ENCODE peak calls at places on chromosomes 1 and 21, in eight cellular contexts. One of them, this sample, is unnamed.

GRCh38 chr1:112715264-112716053 is at the start of gene PPM1J:
- DNase-seq in kidney glomerular epithelial cell: peak
- DNase-seq in activated CD4-positive, alpha-beta memory T cell treated with anti-CD3 and anti-CD28 coated beads, Interleukin-2, amount 10 ng/mL, durations not matched to agents 7 days and 5 days: peak
- DNase-seq in Panc1: no peak
- DNase-seq in AG04449: no peak
- DNase-seq in effector CD8-positive, alpha-beta T cell: peak
- DNase-seq in AG10803: peak
- DNase-seq in HEK293T: peak
- DNase-seq in this sample: peak

GRCh38 chr1:201890223-201890622 is 1.5 kb downstream of the SHISA4 start:
- DNase-seq in kidney glomerular epithelial cell: no peak
- DNase-seq in activated CD4-positive, alpha-beta memory T cell treated with anti-CD3 and anti-CD28 coated beads, Interleukin-2, amount 10 ng/mL, durations not matched to agents 7 days and 5 days: no peak
- DNase-seq in Panc1: no peak
- DNase-seq in AG04449: no peak
- DNase-seq in effector CD8-positive, alpha-beta T cell: no peak
- DNase-seq in AG10803: no peak
- DNase-seq in HEK293T: no peak
- DNase-seq in this sample: no peak

GRCh38 chr1:233884461-233885151 is 19.9 kb upstream of the SLC35F3 start:
- DNase-seq in kidney glomerular epithelial cell: no peak
- DNase-seq in activated CD4-positive, alpha-beta memory T cell treated with anti-CD3 and anti-CD28 coated beads, Interleukin-2, amount 10 ng/mL, durations not matched to agents 7 days and 5 days: no peak
- DNase-seq in Panc1: no peak
- DNase-seq in AG04449: no peak
- DNase-seq in effector CD8-positive, alpha-beta T cell: no peak
- DNase-seq in AG10803: no peak
- DNase-seq in HEK293T: no peak
- DNase-seq in this sample: no peak

GRCh38 chr1:8497196-8497878 is 179.4 kb downstream of the SLC45A1 start:
- DNase-seq in kidney glomerular epithelial cell: peak
- DNase-seq in activated CD4-positive, alpha-beta memory T cell treated with anti-CD3 and anti-CD28 coated beads, Interleukin-2, amount 10 ng/mL, durations not matched to agents 7 days and 5 days: no peak
- DNase-seq in Panc1: peak
- DNase-seq in AG04449: no peak
- DNase-seq in effector CD8-positive, alpha-beta T cell: no peak
- DNase-seq in AG10803: peak
- DNase-seq in HEK293T: no peak
- DNase-seq in this sample: no peak

GRCh38 chr1:156444407-156445001 is 56.1 kb downstream of the MEF2D start:
- DNase-seq in kidney glomerular epithelial cell: no peak
- DNase-seq in activated CD4-positive, alpha-beta memory T cell treated with anti-CD3 and anti-CD28 coated beads, Interleukin-2, amount 10 ng/mL, durations not matched to agents 7 days and 5 days: peak
- DNase-seq in Panc1: no peak
- DNase-seq in AG04449: no peak
- DNase-seq in effector CD8-positive, alpha-beta T cell: peak
- DNase-seq in AG10803: no peak
- DNase-seq in HEK293T: peak
- DNase-seq in this sample: no peak

GRCh38 chr1:168178638-168179410 is at the start of gene TIPRL:
- DNase-seq in kidney glomerular epithelial cell: peak
- DNase-seq in activated CD4-positive, alpha-beta memory T cell treated with anti-CD3 and anti-CD28 coated beads, Interleukin-2, amount 10 ng/mL, durations not matched to agents 7 days and 5 days: peak
- DNase-seq in Panc1: peak
- DNase-seq in AG04449: peak
- DNase-seq in effector CD8-positive, alpha-beta T cell: peak
- DNase-seq in AG10803: peak
- DNase-seq in HEK293T: peak
- DNase-seq in this sample: peak

GRCh38 chr1:207818971-207819451 is 67.2 kb downstream of the CD46 start:
- DNase-seq in kidney glomerular epithelial cell: peak
- DNase-seq in activated CD4-positive, alpha-beta memory T cell treated with anti-CD3 and anti-CD28 coated beads, Interleukin-2, amount 10 ng/mL, durations not matched to agents 7 days and 5 days: no peak
- DNase-seq in Panc1: no peak
- DNase-seq in AG04449: no peak
- DNase-seq in effector CD8-positive, alpha-beta T cell: no peak
- DNase-seq in AG10803: peak
- DNase-seq in HEK293T: no peak
- DNase-seq in this sample: no peak

GRCh38 chr1:215635827-215636226 is 68.7 kb downstream of the KCTD3 start:
- DNase-seq in kidney glomerular epithelial cell: no peak
- DNase-seq in activated CD4-positive, alpha-beta memory T cell treated with anti-CD3 and anti-CD28 coated beads, Interleukin-2, amount 10 ng/mL, durations not matched to agents 7 days and 5 days: no peak
- DNase-seq in Panc1: no peak
- DNase-seq in AG04449: no peak
- DNase-seq in effector CD8-positive, alpha-beta T cell: no peak
- DNase-seq in AG10803: no peak
- DNase-seq in HEK293T: no peak
- DNase-seq in this sample: no peak

GRCh38 chr1:61980561-61980960 is 214.1 kb upstream of the L1TD1 start:
- DNase-seq in kidney glomerular epithelial cell: no peak
- DNase-seq in activated CD4-positive, alpha-beta memory T cell treated with anti-CD3 and anti-CD28 coated beads, Interleukin-2, amount 10 ng/mL, durations not matched to agents 7 days and 5 days: no peak
- DNase-seq in Panc1: no peak
- DNase-seq in AG04449: no peak
- DNase-seq in effector CD8-positive, alpha-beta T cell: no peak
- DNase-seq in AG10803: peak
- DNase-seq in HEK293T: no peak
- DNase-seq in this sample: no peak

GRCh38 chr1:231188072-231188471 is 26.2 kb downstream of the TRIM67 start:
- DNase-seq in kidney glomerular epithelial cell: no peak
- DNase-seq in activated CD4-positive, alpha-beta memory T cell treated with anti-CD3 and anti-CD28 coated beads, Interleukin-2, amount 10 ng/mL, durations not matched to agents 7 days and 5 days: no peak
- DNase-seq in Panc1: no peak
- DNase-seq in AG04449: no peak
- DNase-seq in effector CD8-positive, alpha-beta T cell: no peak
- DNase-seq in AG10803: no peak
- DNase-seq in HEK293T: no peak
- DNase-seq in this sample: no peak

GRCh38 chr1:153790996-153791855 is 16.0 kb downstream of the SLC27A3 start:
- DNase-seq in kidney glomerular epithelial cell: peak
- DNase-seq in activated CD4-positive, alpha-beta memory T cell treated with anti-CD3 and anti-CD28 coated beads, Interleukin-2, amount 10 ng/mL, durations not matched to agents 7 days and 5 days: no peak
- DNase-seq in Panc1: no peak
- DNase-seq in AG04449: peak
- DNase-seq in effector CD8-positive, alpha-beta T cell: no peak
- DNase-seq in AG10803: peak
- DNase-seq in HEK293T: no peak
- DNase-seq in this sample: no peak

GRCh38 chr1:3313579-3313955 is 140.9 kb upstream of the ARHGEF16 start:
- DNase-seq in kidney glomerular epithelial cell: peak
- DNase-seq in activated CD4-positive, alpha-beta memory T cell treated with anti-CD3 and anti-CD28 coated beads, Interleukin-2, amount 10 ng/mL, durations not matched to agents 7 days and 5 days: no peak
- DNase-seq in Panc1: no peak
- DNase-seq in AG04449: peak
- DNase-seq in effector CD8-positive, alpha-beta T cell: no peak
- DNase-seq in AG10803: peak
- DNase-seq in HEK293T: no peak
- DNase-seq in this sample: no peak

GRCh38 chr1:43331688-43332087 is 5.9 kb upstream of the MPL start:
- DNase-seq in kidney glomerular epithelial cell: no peak
- DNase-seq in activated CD4-positive, alpha-beta memory T cell treated with anti-CD3 and anti-CD28 coated beads, Interleukin-2, amount 10 ng/mL, durations not matched to agents 7 days and 5 days: no peak
- DNase-seq in Panc1: no peak
- DNase-seq in AG04449: no peak
- DNase-seq in effector CD8-positive, alpha-beta T cell: no peak
- DNase-seq in AG10803: no peak
- DNase-seq in HEK293T: no peak
- DNase-seq in this sample: no peak

GRCh38 chr1:212914789-212915188 is 35.6 kb upstream of the VASH2 start:
- DNase-seq in kidney glomerular epithelial cell: no peak
- DNase-seq in activated CD4-positive, alpha-beta memory T cell treated with anti-CD3 and anti-CD28 coated beads, Interleukin-2, amount 10 ng/mL, durations not matched to agents 7 days and 5 days: no peak
- DNase-seq in Panc1: no peak
- DNase-seq in AG04449: no peak
- DNase-seq in effector CD8-positive, alpha-beta T cell: no peak
- DNase-seq in AG10803: no peak
- DNase-seq in HEK293T: no peak
- DNase-seq in this sample: no peak

GRCh38 chr1:223765036-223765718 is 52.8 kb downstream of the CAPN2 start:
- DNase-seq in kidney glomerular epithelial cell: no peak
- DNase-seq in activated CD4-positive, alpha-beta memory T cell treated with anti-CD3 and anti-CD28 coated beads, Interleukin-2, amount 10 ng/mL, durations not matched to agents 7 days and 5 days: no peak
- DNase-seq in Panc1: no peak
- DNase-seq in AG04449: peak
- DNase-seq in effector CD8-positive, alpha-beta T cell: no peak
- DNase-seq in AG10803: peak
- DNase-seq in HEK293T: no peak
- DNase-seq in this sample: no peak

GRCh38 chr1:8090241-8090702 is 64.2 kb upstream of the ERRFI1 start:
- DNase-seq in kidney glomerular epithelial cell: peak
- DNase-seq in activated CD4-positive, alpha-beta memory T cell treated with anti-CD3 and anti-CD28 coated beads, Interleukin-2, amount 10 ng/mL, durations not matched to agents 7 days and 5 days: no peak
- DNase-seq in Panc1: no peak
- DNase-seq in AG04449: peak
- DNase-seq in effector CD8-positive, alpha-beta T cell: no peak
- DNase-seq in AG10803: peak
- DNase-seq in HEK293T: no peak
- DNase-seq in this sample: no peak

GRCh38 chr1:91021686-91022517 is at the start of gene ZNF644:
- DNase-seq in kidney glomerular epithelial cell: peak
- DNase-seq in activated CD4-positive, alpha-beta memory T cell treated with anti-CD3 and anti-CD28 coated beads, Interleukin-2, amount 10 ng/mL, durations not matched to agents 7 days and 5 days: peak
- DNase-seq in Panc1: peak
- DNase-seq in AG04449: peak
- DNase-seq in effector CD8-positive, alpha-beta T cell: peak
- DNase-seq in AG10803: peak
- DNase-seq in HEK293T: peak
- DNase-seq in this sample: peak

GRCh38 chr1:52552505-52553371 is at the start of gene TUT4:
- DNase-seq in kidney glomerular epithelial cell: peak
- DNase-seq in activated CD4-positive, alpha-beta memory T cell treated with anti-CD3 and anti-CD28 coated beads, Interleukin-2, amount 10 ng/mL, durations not matched to agents 7 days and 5 days: peak
- DNase-seq in Panc1: no peak
- DNase-seq in AG04449: no peak
- DNase-seq in effector CD8-positive, alpha-beta T cell: peak
- DNase-seq in AG10803: peak
- DNase-seq in HEK293T: peak
- DNase-seq in this sample: peak

GRCh38 chr1:240582953-240583352 is 29.0 kb downstream of the GREM2 start:
- DNase-seq in kidney glomerular epithelial cell: peak
- DNase-seq in activated CD4-positive, alpha-beta memory T cell treated with anti-CD3 and anti-CD28 coated beads, Interleukin-2, amount 10 ng/mL, durations not matched to agents 7 days and 5 days: no peak
- DNase-seq in Panc1: no peak
- DNase-seq in AG04449: no peak
- DNase-seq in effector CD8-positive, alpha-beta T cell: no peak
- DNase-seq in AG10803: peak
- DNase-seq in HEK293T: no peak
- DNase-seq in this sample: no peak

GRCh38 chr21:38470762-38471161 is 27.5 kb downstream of the ERG start:
- DNase-seq in kidney glomerular epithelial cell: peak
- DNase-seq in activated CD4-positive, alpha-beta memory T cell treated with anti-CD3 and anti-CD28 coated beads, Interleukin-2, amount 10 ng/mL, durations not matched to agents 7 days and 5 days: no peak
- DNase-seq in Panc1: no peak
- DNase-seq in AG04449: no peak
- DNase-seq in effector CD8-positive, alpha-beta T cell: no peak
- DNase-seq in AG10803: peak
- DNase-seq in HEK293T: no peak
- DNase-seq in this sample: no peak

GRCh38 chr1:218377143-218377660 is 32.1 kb downstream of the TGFB2 start:
- DNase-seq in kidney glomerular epithelial cell: peak
- DNase-seq in activated CD4-positive, alpha-beta memory T cell treated with anti-CD3 and anti-CD28 coated beads, Interleukin-2, amount 10 ng/mL, durations not matched to agents 7 days and 5 days: peak
- DNase-seq in Panc1: peak
- DNase-seq in AG04449: peak
- DNase-seq in effector CD8-positive, alpha-beta T cell: no peak
- DNase-seq in AG10803: peak
- DNase-seq in HEK293T: no peak
- DNase-seq in this sample: no peak

GRCh38 chr1:107365874-107366273 is 225.0 kb downstream of the NTNG1 start:
- DNase-seq in kidney glomerular epithelial cell: no peak
- DNase-seq in activated CD4-positive, alpha-beta memory T cell treated with anti-CD3 and anti-CD28 coated beads, Interleukin-2, amount 10 ng/mL, durations not matched to agents 7 days and 5 days: no peak
- DNase-seq in Panc1: no peak
- DNase-seq in AG04449: no peak
- DNase-seq in effector CD8-positive, alpha-beta T cell: no peak
- DNase-seq in AG10803: no peak
- DNase-seq in HEK293T: no peak
- DNase-seq in this sample: no peak

GRCh38 chr1:62070384-62071011 is 124.2 kb upstream of the L1TD1 start:
- DNase-seq in kidney glomerular epithelial cell: peak
- DNase-seq in activated CD4-positive, alpha-beta memory T cell treated with anti-CD3 and anti-CD28 coated beads, Interleukin-2, amount 10 ng/mL, durations not matched to agents 7 days and 5 days: no peak
- DNase-seq in Panc1: no peak
- DNase-seq in AG04449: peak
- DNase-seq in effector CD8-positive, alpha-beta T cell: no peak
- DNase-seq in AG10803: peak
- DNase-seq in HEK293T: peak
- DNase-seq in this sample: no peak

GRCh38 chr1:23726669-23727068 is 16.6 kb upstream of the ELOA start:
- DNase-seq in kidney glomerular epithelial cell: no peak
- DNase-seq in activated CD4-positive, alpha-beta memory T cell treated with anti-CD3 and anti-CD28 coated beads, Interleukin-2, amount 10 ng/mL, durations not matched to agents 7 days and 5 days: no peak
- DNase-seq in Panc1: no peak
- DNase-seq in AG04449: no peak
- DNase-seq in effector CD8-positive, alpha-beta T cell: no peak
- DNase-seq in AG10803: peak
- DNase-seq in HEK293T: no peak
- DNase-seq in this sample: no peak

GRCh38 chr1:9728451-9729295 is 77.1 kb downstream of the PIK3CD start:
- DNase-seq in kidney glomerular epithelial cell: no peak
- DNase-seq in activated CD4-positive, alpha-beta memory T cell treated with anti-CD3 and anti-CD28 coated beads, Interleukin-2, amount 10 ng/mL, durations not matched to agents 7 days and 5 days: peak
- DNase-seq in Panc1: no peak
- DNase-seq in AG04449: no peak
- DNase-seq in effector CD8-positive, alpha-beta T cell: peak
- DNase-seq in AG10803: no peak
- DNase-seq in HEK293T: no peak
- DNase-seq in this sample: no peak

GRCh38 chr1:2840036-2840809 is 38.7 kb upstream of the TTC34 start:
- DNase-seq in kidney glomerular epithelial cell: no peak
- DNase-seq in activated CD4-positive, alpha-beta memory T cell treated with anti-CD3 and anti-CD28 coated beads, Interleukin-2, amount 10 ng/mL, durations not matched to agents 7 days and 5 days: peak
- DNase-seq in Panc1: no peak
- DNase-seq in AG04449: no peak
- DNase-seq in effector CD8-positive, alpha-beta T cell: peak
- DNase-seq in AG10803: no peak
- DNase-seq in HEK293T: no peak
- DNase-seq in this sample: no peak

GRCh38 chr1:185402930-185403329 is 85.9 kb upstream of the IVNS1ABP start:
- DNase-seq in kidney glomerular epithelial cell: no peak
- DNase-seq in activated CD4-positive, alpha-beta memory T cell treated with anti-CD3 and anti-CD28 coated beads, Interleukin-2, amount 10 ng/mL, durations not matched to agents 7 days and 5 days: no peak
- DNase-seq in Panc1: no peak
- DNase-seq in AG04449: no peak
- DNase-seq in effector CD8-positive, alpha-beta T cell: no peak
- DNase-seq in AG10803: no peak
- DNase-seq in HEK293T: no peak
- DNase-seq in this sample: no peak

GRCh38 chr21:42056996-42057689 is 14.0 kb upstream of the UMODL1 start:
- DNase-seq in kidney glomerular epithelial cell: no peak
- DNase-seq in activated CD4-positive, alpha-beta memory T cell treated with anti-CD3 and anti-CD28 coated beads, Interleukin-2, amount 10 ng/mL, durations not matched to agents 7 days and 5 days: no peak
- DNase-seq in Panc1: no peak
- DNase-seq in AG04449: peak
- DNase-seq in effector CD8-positive, alpha-beta T cell: no peak
- DNase-seq in AG10803: peak
- DNase-seq in HEK293T: no peak
- DNase-seq in this sample: no peak

GRCh38 chr1:94634977-94635416 is 93.4 kb upstream of the F3 start:
- DNase-seq in kidney glomerular epithelial cell: no peak
- DNase-seq in activated CD4-positive, alpha-beta memory T cell treated with anti-CD3 and anti-CD28 coated beads, Interleukin-2, amount 10 ng/mL, durations not matched to agents 7 days and 5 days: no peak
- DNase-seq in Panc1: no peak
- DNase-seq in AG04449: no peak
- DNase-seq in effector CD8-positive, alpha-beta T cell: no peak
- DNase-seq in AG10803: no peak
- DNase-seq in HEK293T: peak
- DNase-seq in this sample: no peak

This sample was measured in 8988T.